ENCODE peak calls at places on chromosomes 2 and 18, in five cellular contexts. X is left colon, I is hippocampal formation, D is activated B cell treated with CpG ODN at 0.5 μM for 24 hours, M is NCI-H2029. P is an unnamed sample.

GRCh38 chr2:197054437-197054836 is 127.9 kb upstream of the PGAP1 start:
- DNase-seq in X (no peak), I (no peak), D (no peak), M (no peak), P (peak)

GRCh38 chr18:44848931-44849330 is 168.2 kb downstream of the SETBP1 start:
- DNase-seq in X (no peak), I (no peak), D (no peak), M (peak), P (no peak)

GRCh38 chr2:162074579-162074922 is 536 bp upstream of the DPP4 start:
- DNase-seq in X (no peak), I (no peak), D (no peak), M (no peak), P (peak)

GRCh38 chr2:134668821-134669220 is 50.0 kb downstream of the TMEM163 start:
- DNase-seq in X (no peak), I (no peak), D (no peak), M (no peak), P (no peak)

GRCh38 chr2:9630001-9630749 is 622 bp downstream of the YWHAQ start:
- DNase-seq in X (peak), I (peak), D (peak), M (peak), P (peak)

GRCh38 chr2:40487592-40487991 is 35.7 kb upstream of the SLC8A1 start:
- DNase-seq in X (no peak), I (peak), D (no peak), M (no peak), P (peak)

GRCh38 chr18:5729983-5730699 is 165.2 kb downstream of the TMEM200C start:
- DNase-seq in X (peak), I (no peak), D (no peak), M (no peak), P (no peak)

GRCh38 chr2:42876280-42876840 is 84.0 kb upstream of the HAAO start:
- DNase-seq in X (no peak), I (no peak), D (no peak), M (no peak), P (no peak)

GRCh38 chr2:79723830-79724229 is 211.0 kb downstream of the CTNNA2 start:
- DNase-seq in X (no peak), I (no peak), D (no peak), M (no peak), P (peak)

GRCh38 chr18:54607213-54607934 is 16.3 kb downstream of the DYNAP start:
- DNase-seq in X (peak), I (no peak), D (no peak), M (peak), P (no peak)

GRCh38 chr2:25293958-25294513 is 47.7 kb downstream of the DNMT3A start:
- DNase-seq in X (no peak), I (no peak), D (no peak), M (no peak), P (no peak)

GRCh38 chr2:173963323-173963816 is 1.8 kb downstream of the SP3 start:
- DNase-seq in X (no peak), I (peak), D (no peak), M (peak), P (peak)

P was measured in fibroblast of mammary gland.